ENCODE peak calls at places on chromosomes 16 and 17, in eight cellular contexts. V, E, C, K, Y, P, N and B are unnamed samples.

GRCh38 chr16:86635181-86635580 is 56.8 kb downstream of the FOXL1 start:
- DNase-seq in V (no peak), E (no peak), C (no peak), K (no peak), Y (no peak), P (no peak), N (no peak), B (no peak)

GRCh38 chr16:495127-495748 is 32.3 kb upstream of the CAPN15 start:
- DNase-seq in V (no peak), E (peak; percentile 73), C (no peak), K (peak; percentile 22), Y (no peak), P (no peak), N (no peak), B (no peak)

GRCh38 chr16:67301080-67301757 is 21.9 kb downstream of the PLEKHG4 start:
- DNase-seq in V (peak; percentile 61), E (no peak), C (no peak), K (no peak), Y (no peak), P (peak; percentile 53), N (no peak), B (no peak)

GRCh38 chr17:35372846-35373531 is 432 bp downstream of the SLFN11 start:
- DNase-seq in V (no peak), E (peak; percentile 46), C (no peak), K (no peak), Y (no peak), P (peak; percentile 20), N (no peak), B (peak; percentile 13)

GRCh38 chr16:12903325-12904040 is 2.1 kb downstream of the SHISA9 start:
- DNase-seq in V (no peak), E (peak; percentile 52), C (no peak), K (no peak), Y (no peak), P (no peak), N (no peak), B (no peak)

GRCh38 chr17:50172130-50172529 is 6.3 kb downstream of the SGCA start:
- DNase-seq in V (no peak), E (no peak), C (no peak), K (no peak), Y (no peak), P (no peak), N (peak; percentile 30), B (no peak)

GRCh38 chr17:20612635-20613034 is 33.1 kb downstream of the CDRT15L2 start:
- DNase-seq in V (no peak), E (no peak), C (no peak), K (no peak), Y (no peak), P (no peak), N (no peak), B (no peak)

GRCh38 chr17:72392056-72393010 is 271.5 kb downstream of the SOX9 start:
- DNase-seq in V (no peak), E (no peak), C (no peak), K (no peak), Y (no peak), P (no peak), N (no peak), B (no peak)

GRCh38 chr16:79767597-79768280 is 167.2 kb upstream of the MAF start:
- DNase-seq in V (peak; percentile 45), E (peak; percentile 14), C (no peak), K (peak; percentile 41), Y (no peak), P (no peak), N (no peak), B (no peak)

GRCh38 chr17:6069611-6070279 is 434 bp upstream of the WSCD1 start:
- DNase-seq in V (no peak), E (no peak), C (no peak), K (no peak), Y (no peak), P (no peak), N (no peak), B (no peak)

GRCh38 chr17:3890082-3890892 is 2.6 kb downstream of the CAMKK1 start:
- DNase-seq in V (peak; percentile 95), E (no peak), C (no peak), K (peak; percentile 91), Y (peak; percentile 48), P (peak; percentile 62), N (peak; percentile 71), B (no peak)

GRCh38 chr17:76993636-76994035 is 125.4 kb downstream of the MGAT5B start:
- DNase-seq in V (no peak), E (no peak), C (no peak), K (no peak), Y (no peak), P (no peak), N (no peak), B (no peak)

GRCh38 chr16:12754824-12755543 is 48.7 kb downstream of the CPPED1 start:
- DNase-seq in V (no peak), E (no peak), C (no peak), K (no peak), Y (no peak), P (no peak), N (no peak), B (no peak)